ENCODE peak calls at places on chromosomes 6 and 20, in five cellular contexts. Q is KG1; A is DMS153; Z is cerebellar cortex; U is activated naive CD8-positive, alpha-beta T cell treated with anti-CD3 and anti-CD28 coated beads for 36 hours. Y is an unnamed sample.

GRCh38 chr6:46926481-46926880 is 4.7 kb upstream of the ADGRF5 start:
- DNase-seq in Q (no peak), A (no peak), Z (no peak), U (no peak), Y (no peak)

GRCh38 chr6:106973841-106974336 is 640 bp downstream of the CD24 start:
- DNase-seq in Q (no peak), A (no peak), Z (no peak), U (no peak), Y (peak)

GRCh38 chr20:46215913-46216707 is 92.2 kb downstream of the CDH22 start:
- DNase-seq in Q (no peak), A (no peak), Z (no peak), U (no peak), Y (peak)

GRCh38 chr6:163147988-163148387 is 266.5 kb upstream of the QKI start:
- DNase-seq in Q (no peak), A (no peak), Z (no peak), U (no peak), Y (no peak)

GRCh38 chr6:169803291-169803811 is 51.9 kb downstream of the ERMARD start:
- DNase-seq in Q (peak), A (no peak), Z (no peak), U (no peak), Y (no peak)

GRCh38 chr6:35381132-35381531 is 38.8 kb downstream of the PPARD start:
- DNase-seq in Q (no peak), A (no peak), Z (no peak), U (no peak), Y (no peak)

GRCh38 chr20:17556842-17557674 is 12.8 kb upstream of the DSTN start:
- DNase-seq in Q (no peak), A (peak), Z (peak), U (no peak), Y (peak)

GRCh38 chr20:48711696-48712464 is 115.9 kb downstream of the PREX1 start:
- DNase-seq in Q (no peak), A (no peak), Z (no peak), U (no peak), Y (no peak)

GRCh38 chr6:113854531-113855499 is 2.3 kb upstream of the MARCKS start:
- DNase-seq in Q (no peak), A (peak), Z (peak), U (no peak), Y (peak)

GRCh38 chr20:20370087-20370575 is 2.2 kb downstream of the INSM1 start:
- DNase-seq in Q (no peak), A (no peak), Z (peak), U (no peak), Y (no peak)

GRCh38 chr6:36886948-36887347 is 1.2 kb downstream of the C6orf89 start:
- DNase-seq in Q (no peak), A (no peak), Z (no peak), U (no peak), Y (no peak)

GRCh38 chr20:50153500-50154377 is at the start of gene PEDS1:
- DNase-seq in Q (peak), A (peak), Z (peak), U (peak), Y (peak)

GRCh38 chr6:99605074-99605726 is 1.4 kb upstream of the PRDM13 start:
- DNase-seq in Q (no peak), A (no peak), Z (no peak), U (no peak), Y (peak)

GRCh38 chr6:152232494-152233151 is 404.5 kb downstream of the SYNE1 start:
- DNase-seq in Q (no peak), A (no peak), Z (no peak), U (peak), Y (no peak)

GRCh38 chr6:154766993-154767392 is 33.8 kb downstream of the SCAF8 start:
- DNase-seq in Q (no peak), A (no peak), Z (peak), U (no peak), Y (no peak)